ENCODE peak calls at places on chromosomes 6 and 20, in ten cellular contexts. M is hypothalamus; X is KG1; A is breast epithelium; C is Right ventricle myocardium superior; T is kidney; K is CD4-positive, CD25-positive, alpha-beta regulatory T cell; G is spleen; R is lower leg skin; V is GM23248. O is an unnamed sample.
A peak's percentile ranks its signal among the peaks of the same experiment; 100 is the strongest.

GRCh38 chr20:64104667-64105451 is 2.5 kb downstream of the NPBWR2 start:
- DNase-seq in V (no peak), G (peak; percentile 65), T (peak; percentile 58), A (no peak), M (no peak), X (no peak), R (peak; percentile 78), C (peak; percentile 17), K (no peak), O (peak; percentile 50)

GRCh38 chr6:17405944-17406245 is 12.5 kb downstream of the CAP2 start:
- DNase-seq in G (no peak), A (no peak), R (no peak), C (no peak), M (no peak), V (no peak), T (no peak), X (no peak), K (no peak), O (no peak)

GRCh38 chr6:39476151-39476550 is 153.6 kb upstream of the KCNK16 start:
- DNase-seq in K (no peak), V (no peak), A (no peak), G (no peak), M (no peak), X (no peak), T (no peak), R (no peak), C (no peak), O (no peak)

GRCh38 chr20:15834857-15835256 is 738.4 kb downstream of the KIF16B start:
- DNase-seq in R (no peak), K (no peak), C (no peak), G (no peak), T (no peak), M (no peak), A (no peak), X (no peak), V (no peak), O (no peak)

GRCh38 chr6:10434235-10434634 is 19.4 kb upstream of the TFAP2A start:
- DNase-seq in K (no peak), A (no peak), M (no peak), T (no peak), V (no peak), G (no peak), X (no peak), C (no peak), R (no peak), O (no peak)

GRCh38 chr6:140071115-140071514 is 696.7 kb upstream of the CITED2 start:
- DNase-seq in X (no peak), C (no peak), M (no peak), T (no peak), G (no peak), A (no peak), R (no peak), V (peak; percentile 68), K (no peak), O (no peak)

GRCh38 chr6:111306104-111306888 is 176.7 kb downstream of the REV3L start:
- DNase-seq in K (no peak), M (no peak), G (no peak), X (no peak), R (no peak), T (no peak), A (no peak), V (no peak), C (no peak), O (no peak)

GRCh38 chr6:506508-506907 is 115.0 kb downstream of the IRF4 start:
- DNase-seq in V (no peak), R (no peak), A (no peak), X (no peak), C (no peak), T (no peak), G (no peak), M (no peak), K (peak; percentile 63), O (no peak)

GRCh38 chr6:142885182-142885867 is 59.7 kb downstream of the HIVEP2 start:
- DNase-seq in V (peak; percentile 92), C (no peak), T (no peak), G (no peak), K (peak; percentile 80), R (no peak), M (no peak), A (peak; percentile 26), X (peak; percentile 31), O (no peak)

GRCh38 chr20:16922834-16923233 is 174.7 kb downstream of the OTOR start:
- DNase-seq in R (no peak), G (no peak), A (no peak), K (no peak), M (no peak), C (no peak), T (no peak), V (peak; percentile 90), X (no peak), O (no peak)

GRCh38 chr6:169041078-169041477 is 212.6 kb downstream of the THBS2 start:
- DNase-seq in T (peak; percentile 36), C (no peak), K (no peak), A (no peak), M (no peak), R (peak; percentile 79), X (no peak), V (no peak), G (no peak), O (no peak)

GRCh38 chr20:6162239-6162638 is 39.4 kb upstream of the FERMT1 start:
- DNase-seq in R (peak; percentile 89), V (peak; percentile 3), K (no peak), A (peak; percentile 22), X (no peak), C (peak; percentile 82), G (no peak), T (peak; percentile 80), M (peak; percentile 35), O (peak; percentile 80)

GRCh38 chr20:45055056-45055455 is 45.9 kb downstream of the KCNS1 start:
- DNase-seq in K (no peak), R (no peak), G (no peak), M (no peak), C (no peak), A (no peak), V (no peak), T (no peak), X (no peak), O (no peak)

GRCh38 chr6:111441678-111442243 is 41.3 kb downstream of the REV3L start:
- DNase-seq in X (no peak), V (no peak), R (no peak), C (no peak), A (no peak), G (no peak), T (no peak), K (no peak), M (no peak), O (no peak)

GRCh38 chr20:48215536-48215935 is 430.3 kb upstream of the SULF2 start:
- DNase-seq in T (no peak), C (peak; percentile 26), V (no peak), M (no peak), X (no peak), G (no peak), R (no peak), A (no peak), K (no peak), O (no peak)

GRCh38 chr20:37643400-37643799 is 50.4 kb upstream of the CTNNBL1 start:
- DNase-seq in G (no peak), X (no peak), T (no peak), A (no peak), M (no peak), K (no peak), V (peak; percentile 45), R (no peak), C (no peak), O (no peak)

O was measured in sigmoid colon.